ENCODE peak calls at places on chromosome 3, in four cellular contexts. U is OCI-LY7, Z is HCT116, Y is colonic mucosa. K is an unnamed sample. For H3K36me3, the result is how much of the 10 kb centered on the place peaks cover.

GRCh38 chr3:30873667-30874066 is 20.8 kb downstream of the GADL1 start:
- DNase-seq in U (no peak), Y (no peak), Z (no peak), K (no peak)

GRCh38 chr3:170128977-170129431 is 52.5 kb downstream of the PHC3 start:
- DNase-seq in Z (no peak), U (peak), Y (no peak), K (no peak)

GRCh38 chr3:131503328-131503650 is 518 bp upstream of the MRPL3 start:
- DNase-seq in U (peak), Y (no peak), Z (no peak), K (no peak)

GRCh38 chr3:152682477-152682876 is 152.5 kb upstream of the P2RY1 start:
- DNase-seq in Z (no peak), U (no peak), Y (no peak), K (no peak)

GRCh38 chr3:189001559-189001958 is 170.2 kb upstream of the TPRG1 start:
- DNase-seq in U (no peak), Y (no peak), Z (peak), K (peak)

GRCh38 chr3:128229077-128229837 is 76.0 kb downstream of the EEFSEC start:
- DNase-seq in U (no peak), Y (no peak), Z (no peak), K (no peak)

GRCh38 chr3:133413166-133414020 is 13.5 kb downstream of the BFSP2 start:
- DNase-seq in U (no peak), Y (no peak), Z (no peak), K (no peak)

GRCh38 chr3:61572879-61573278 is 11.5 kb downstream of the PTPRG start:
- DNase-seq in Z (no peak), U (no peak), Y (no peak), K (no peak)

GRCh38 chr3:8490079-8490552 is 11.5 kb upstream of the LMCD1 start:
- DNase-seq in Y (no peak), U (no peak), Z (no peak), K (peak)

GRCh38 chr3:41600616-41601015 is 361.3 kb downstream of the ULK4 start:
- DNase-seq in Z (no peak), Y (no peak), U (no peak), K (no peak)

GRCh38 chr3:183116051-183116614 is 16.8 kb upstream of the MCCC1 start:
- DNase-seq in U (peak), Y (peak), Z (no peak), K (no peak)

GRCh38 chr3:52291508-52292181 is 4.0 kb downstream of the GLYCTK start:
- DNase-seq in Z (no peak), Y (peak), U (peak), K (no peak)
- H3K4me3 ChIP-seq in Z (no peak), Y (peak), U (no peak), K (no peak)

DNA sequence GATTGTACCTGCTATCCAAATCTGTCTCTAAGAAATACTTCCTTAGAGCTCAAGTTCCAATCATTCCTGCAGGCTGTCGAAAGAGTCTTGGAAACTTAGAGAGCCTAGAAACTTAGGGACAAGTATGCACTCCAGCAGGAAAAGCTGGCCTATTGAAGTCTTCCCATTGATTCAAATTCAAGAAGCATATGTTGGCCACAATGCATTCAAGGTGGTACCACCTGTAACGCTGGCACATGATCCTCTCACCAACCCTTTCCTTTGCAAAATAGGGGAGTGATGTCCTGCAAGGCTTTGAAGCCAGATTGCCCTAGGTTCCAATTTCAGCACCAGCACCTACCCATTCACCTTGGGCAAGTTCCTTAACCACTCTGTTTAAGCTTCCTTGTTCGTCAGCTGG is 6.0 kb downstream of the ADAMTS9 start:
- DNase-seq in Y (no peak), U (no peak), Z (no peak), K (no peak)
- H3K36me3 ChIP-seq in Y (under half), U (under half), Z (under half), K (under half)

GRCh38 chr3:46881819-46882376 is 4.4 kb downstream of the PTH1R start:
- DNase-seq in Y (no peak), U (no peak), Z (no peak), K (no peak)

GRCh38 chr3:46878796-46879436 is 1.4 kb downstream of the PTH1R start:
- DNase-seq in Y (no peak), Z (no peak), U (no peak), K (peak)

GRCh38 chr3:46882377-46883015 is 5.0 kb downstream of the PTH1R start:
- DNase-seq in Z (no peak), Y (no peak), U (no peak), K (no peak)

GRCh38 chr3:46883252-46884185 is 6.0 kb downstream of the PTH1R start:
- DNase-seq in Y (no peak), Z (no peak), U (no peak), K (no peak)

DNA sequence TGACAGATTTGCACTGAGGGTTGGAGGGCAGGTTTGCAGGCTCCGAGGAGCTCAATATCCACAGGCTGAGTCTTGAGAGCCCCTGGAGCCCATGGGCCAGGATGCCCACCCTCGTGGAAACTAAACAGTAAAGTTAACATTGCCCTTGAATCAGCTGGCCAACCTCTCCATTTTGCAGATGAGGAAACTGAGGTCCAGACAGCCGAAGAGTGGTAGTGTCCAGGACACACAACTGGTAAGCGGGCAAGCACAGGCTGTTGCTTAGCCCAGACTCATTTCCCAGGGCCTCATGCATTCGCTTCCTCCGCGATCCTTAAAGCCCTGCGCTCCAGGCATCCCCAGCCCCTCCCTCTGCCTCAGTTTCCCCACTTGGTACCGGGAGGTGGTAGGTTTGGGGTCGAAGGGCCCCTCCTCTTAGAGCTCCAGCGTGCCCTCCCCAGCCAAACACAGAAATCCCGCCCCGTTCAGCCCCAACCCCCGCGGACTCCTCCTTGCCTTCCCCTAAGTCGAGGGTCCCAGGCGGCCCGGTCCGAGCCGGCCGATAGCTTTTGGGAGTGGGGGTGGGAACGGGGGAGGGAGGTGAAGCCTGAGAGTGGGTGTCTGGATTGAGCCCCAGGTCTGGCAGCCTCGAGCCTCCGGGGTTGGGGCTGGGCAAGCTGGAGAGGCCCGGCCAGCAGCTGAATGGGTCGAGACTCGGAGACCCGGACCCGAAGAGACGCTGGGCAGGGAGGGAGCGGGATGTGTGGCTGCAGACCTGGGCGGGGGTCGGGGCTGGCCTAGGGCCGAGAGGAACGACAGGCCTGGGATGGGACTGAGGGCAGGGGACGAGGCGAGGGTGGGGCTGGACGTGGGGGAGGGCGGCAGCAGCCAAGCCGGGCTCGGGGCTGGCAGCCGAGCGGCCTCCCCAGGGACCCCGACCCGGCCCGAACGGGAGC is 3.6 kb downstream of the PTH1R start:
- DNase-seq in U (no peak), Y (no peak), Z (no peak), K (no peak)
- H3K4me3 ChIP-seq in U (no peak), Y (peak), Z (no peak), K (peak)

GRCh38 chr3:46999516-47000197 is 20.2 kb downstream of the NBEAL2 start:
- DNase-seq in Z (no peak), U (no peak), Y (no peak), K (no peak)
- H3K36me3 ChIP-seq in Z (under half), U (half or more), Y (under half), K (under half)

GRCh38 chr3:138351916-138352555 is 3.7 kb downstream of the MRAS start:
- DNase-seq in U (no peak), Z (no peak), Y (no peak), K (no peak)

GRCh38 chr3:138348950-138349739 is 766 bp downstream of the MRAS start:
- DNase-seq in Z (no peak), U (no peak), Y (peak), K (no peak)

GRCh38 chr3:138351151-138351550 is 2.8 kb downstream of the MRAS start:
- DNase-seq in Z (no peak), Y (no peak), U (no peak), K (no peak)

GRCh38 chr3:138348107-138348949 is at the start of gene MRAS:
- DNase-seq in Z (peak), U (no peak), Y (peak), K (no peak)

GRCh38 chr3:138349926-138350665 is 1.7 kb downstream of the MRAS start:
- DNase-seq in U (no peak), Z (no peak), Y (no peak), K (no peak)
- H3K4me3 ChIP-seq in U (no peak), Z (no peak), Y (no peak), K (no peak)

GRCh38 chr3:196237203-196237602 is 20.9 kb downstream of the SLC51A start:
- DNase-seq in Z (no peak), Y (no peak), U (no peak), K (no peak)

GRCh38 chr3:196238612-196239190 is 22.4 kb downstream of the SLC51A start:
- DNase-seq in Y (no peak), Z (no peak), U (no peak), K (no peak)

GRCh38 chr3:196236169-196236568 is 19.8 kb downstream of the SLC51A start:
- DNase-seq in U (no peak), Y (no peak), Z (no peak), K (no peak)

GRCh38 chr3:196241704-196242103 is 25.4 kb downstream of the SLC51A start:
- DNase-seq in Z (no peak), U (no peak), Y (no peak), K (no peak)

DNA sequence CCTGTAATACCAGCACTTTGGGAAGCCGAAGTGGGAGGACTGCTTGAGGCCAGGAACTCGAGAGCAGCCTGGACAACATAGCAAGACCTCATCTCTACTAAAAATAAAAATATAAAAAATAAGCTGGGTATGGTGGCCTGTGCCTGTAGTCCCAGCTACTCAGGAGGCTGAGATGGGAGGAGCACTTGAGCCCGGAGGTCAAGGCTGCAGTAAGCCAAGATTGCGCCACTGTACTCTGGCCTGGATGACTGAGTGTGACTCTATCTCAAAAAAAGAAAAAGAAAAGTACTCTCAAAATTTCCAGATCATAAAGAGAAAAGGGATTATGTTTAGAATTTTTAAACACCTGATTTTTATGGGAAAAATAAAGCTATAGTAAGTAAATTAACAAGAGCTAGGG is 24.1 kb downstream of the SLC51A start:
- DNase-seq in Y (no peak), U (no peak), Z (no peak), K (no peak)
- H3K36me3 ChIP-seq in Y (under half), U (under half), Z (under half), K (under half)

DNA sequence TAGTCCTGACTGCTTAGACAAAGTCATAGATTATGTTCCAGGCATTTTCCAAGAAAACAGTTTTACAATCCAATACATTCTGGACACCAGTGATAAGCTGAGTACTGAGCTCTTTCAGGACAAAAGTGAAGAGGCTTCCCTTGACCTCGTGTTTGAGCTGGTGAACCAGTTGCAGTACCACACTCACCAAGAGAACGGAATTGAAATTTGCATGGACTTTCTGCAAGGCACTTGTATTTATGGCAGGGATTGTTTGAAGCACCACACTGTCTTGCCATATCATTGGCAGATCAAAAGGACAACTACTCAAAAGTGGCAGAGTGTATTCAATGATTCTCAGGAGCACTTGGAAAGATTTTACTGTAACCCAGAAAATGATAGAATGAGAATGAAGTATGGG is 3.8 kb downstream of the TIPARP start:
- DNase-seq in Z (no peak), Y (no peak), U (peak), K (no peak)
- H3K4me3 ChIP-seq in Z (no peak), Y (no peak), U (no peak), K (no peak)